ENCODE peak calls at places on chromosome 2, in eight cellular contexts. D is NT2/D1; Z is Calu3; V is naive B cell; O is activated effector memory CD4-positive, alpha-beta T cell treated with anti-CD3 and anti-CD28 coated beads, Interleukin-2, amount 50 U/mL, for 16 hours; I is adrenal gland; E is fibroblast of the conjunctiva; X is adipocyte. N is an unnamed sample.
A peak's percentile ranks its signal among the peaks of the same experiment; 100 is the strongest.

GRCh38 chr2:173708757-173709156 is 256.4 kb downstream of the SP3 start:
- DNase-seq in D (no peak), Z (no peak), V (no peak), O (no peak), I (no peak), E (no peak), X (no peak), N (no peak)

GRCh38 chr2:189300917-189301316 is 121.4 kb upstream of the COL5A2 start:
- DNase-seq in D (no peak), Z (no peak), V (no peak), O (peak; percentile 68), I (no peak), E (no peak), X (no peak), N (no peak)

GRCh38 chr2:58893645-58894336 is 652.7 kb upstream of the FANCL start:
- DNase-seq in D (no peak), Z (no peak), V (no peak), O (no peak), I (no peak), E (no peak), X (no peak), N (no peak)

GRCh38 chr2:199228887-199229819 is 228.6 kb downstream of the SATB2 start:
- DNase-seq in D (no peak), Z (peak; percentile 48), V (no peak), O (peak; percentile 68), I (no peak), E (peak; percentile 16), X (peak; percentile 85), N (peak; percentile 90)

GRCh38 chr2:215664847-215665525 is 229.1 kb upstream of the FN1 start:
- DNase-seq in D (no peak), Z (peak; percentile 26), V (no peak), O (no peak), I (no peak), E (peak; percentile 60), X (peak; percentile 85), N (no peak)

GRCh38 chr2:104702451-104702850 is 151.5 kb upstream of the POU3F3 start:
- DNase-seq in D (no peak), Z (no peak), V (no peak), O (no peak), I (no peak), E (no peak), X (no peak), N (no peak)

GRCh38 chr2:10260130-10260529 is 42.6 kb upstream of the HPCAL1 start:
- DNase-seq in D (no peak), Z (no peak), V (no peak), O (no peak), I (no peak), E (no peak), X (no peak), N (no peak)

GRCh38 chr2:187422277-187422676 is 25.8 kb downstream of the CALCRL start:
- DNase-seq in D (no peak), Z (no peak), V (no peak), O (no peak), I (no peak), E (no peak), X (peak; percentile 59), N (no peak)

GRCh38 chr2:119483896-119484718 is 40.2 kb downstream of the SCTR start:
- DNase-seq in D (no peak), Z (no peak), V (no peak), O (no peak), I (no peak), E (no peak), X (no peak), N (no peak)

GRCh38 chr2:54632733-54633692 is 90.4 kb upstream of the EML6 start:
- DNase-seq in D (no peak), Z (peak; percentile 65), V (no peak), O (no peak), I (peak; percentile 60), E (no peak), X (peak; percentile 17), N (no peak)

GRCh38 chr2:179460530-179460929 is 195.9 kb upstream of the SESTD1 start:
- DNase-seq in D (no peak), Z (peak; percentile 75), V (no peak), O (no peak), I (peak; percentile 51), E (peak; percentile 71), X (peak; percentile 79), N (no peak)

GRCh38 chr2:43088148-43089073 is 138.0 kb downstream of the ZFP36L2 start:
- DNase-seq in D (peak; percentile 54), Z (no peak), V (no peak), O (no peak), I (no peak), E (no peak), X (peak; percentile 59), N (no peak)

GRCh38 chr2:28809927-28810326 is 707 bp upstream of the SPDYA start:
- DNase-seq in D (no peak), Z (no peak), V (no peak), O (no peak), I (no peak), E (no peak), X (peak; percentile 2), N (no peak)

GRCh38 chr2:38997784-38998183 is 108.1 kb downstream of the ARHGEF33 start:
- DNase-seq in D (no peak), Z (no peak), V (no peak), O (no peak), I (peak; percentile 30), E (peak; percentile 83), X (peak; percentile 89), N (no peak)

GRCh38 chr2:237254911-237255578 is 158.9 kb downstream of the COL6A3 start:
- DNase-seq in D (no peak), Z (no peak), V (no peak), O (no peak), I (no peak), E (no peak), X (peak; percentile 66), N (no peak)

GRCh38 chr2:240989451-240990265 is 8.8 kb upstream of the SNED1 start:
- DNase-seq in D (no peak), Z (peak; percentile 78), V (no peak), O (no peak), I (peak; percentile 54), E (no peak), X (no peak), N (no peak)

GRCh38 chr2:199460808-199461454 is 3.2 kb upstream of the SATB2 start:
- DNase-seq in D (no peak), Z (no peak), V (no peak), O (no peak), I (no peak), E (no peak), X (peak; percentile 53), N (no peak)

GRCh38 chr2:152635635-152636298 is 81.5 kb downstream of the PRPF40A start:
- DNase-seq in D (peak; percentile 58), Z (peak; percentile 76), V (peak; percentile 54), O (peak; percentile 85), I (peak; percentile 81), E (no peak), X (peak; percentile 75), N (no peak)